ENCODE peak calls at places on chromosomes 16 and 17, in six cellular contexts. B, C, G, I, O and A are unnamed samples.

GRCh38 chr17:33302394-33302793 is 9.3 kb upstream of the ASIC2 start:
- DNase-seq in C (no peak), B (no peak), G (no peak), I (no peak), O (no peak), A (no peak)

GRCh38 chr16:29898135-29898534 is 1.2 kb downstream of the SEZ6L2 start:
- DNase-seq in G (no peak), C (no peak), I (no peak), O (no peak), B (no peak), A (no peak)

GRCh38 chr17:4492762-4493561 is 5.7 kb upstream of the SPNS2 start:
- DNase-seq in I (peak; percentile 61), O (peak; percentile 28), C (peak; percentile 69), G (no peak), B (peak; percentile 64), A (peak; percentile 61)

GRCh38 chr16:89842471-89843408 is 14.5 kb downstream of the SPIRE2 start:
- DNase-seq in B (no peak), I (peak; percentile 87), G (no peak), C (no peak), O (peak; percentile 71), A (no peak)

GRCh38 chr16:71722801-71723536 is 1.5 kb downstream of the PHLPP2 start:
- DNase-seq in C (peak; percentile 70), B (peak; percentile 77), G (no peak), O (peak; percentile 54), I (peak; percentile 68), A (peak; percentile 71)

GRCh38 chr16:89123001-89123830 is 29.6 kb downstream of the ACSF3 start:
- DNase-seq in O (no peak), C (no peak), G (no peak), I (no peak), B (no peak), A (no peak)

GRCh38 chr16:9079430-9079812 is 12.0 kb upstream of the HAPSTR1 start:
- DNase-seq in C (no peak), I (no peak), G (no peak), O (no peak), B (no peak), A (no peak)

GRCh38 chr16:79093554-79093967 is 507.0 kb downstream of the MAF start:
- DNase-seq in G (no peak), C (no peak), O (no peak), B (no peak), I (no peak), A (no peak)

GRCh38 chr17:19672009-19672837 is 23.7 kb downstream of the ALDH3A2 start:
- DNase-seq in I (peak; percentile 94), O (peak; percentile 8), C (no peak), G (no peak), B (no peak), A (no peak)

GRCh38 chr16:70770968-70771552 is 29.9 kb downstream of the VAC14 start:
- DNase-seq in B (peak; percentile 64), C (peak; percentile 81), I (peak; percentile 55), G (no peak), O (peak; percentile 54), A (peak; percentile 67)

GRCh38 chr16:78407191-78407590 is 307.7 kb downstream of the WWOX start:
- DNase-seq in B (no peak), O (peak; percentile 21), I (no peak), C (no peak), G (no peak), A (no peak)

GRCh38 chr17:31072186-31072585 is 22.6 kb upstream of the NF1 start:
- DNase-seq in C (no peak), I (no peak), O (peak; percentile 56), G (no peak), B (no peak), A (no peak)

GRCh38 chr16:79391395-79391794 is 209.1 kb downstream of the MAF start:
- DNase-seq in B (no peak), C (no peak), O (no peak), I (no peak), G (no peak), A (no peak)

GRCh38 chr17:2949469-2950044 is 113.8 kb downstream of the OR1D5 start:
- DNase-seq in O (peak; percentile 49), B (peak; percentile 87), C (no peak), G (no peak), I (no peak), A (no peak)
- TF ChIP-seq BHLHE40 in O (no peak), B (no peak), C (no peak), G (no peak), I (no peak), A (no peak)

GRCh38 chr17:14203392-14203791 is 33.3 kb downstream of the CDRT15 start:
- DNase-seq in B (no peak), O (peak; percentile 8), C (peak; percentile 25), I (no peak), G (no peak), A (no peak)

GRCh38 chr17:14201595-14201994 is 35.1 kb downstream of the CDRT15 start:
- DNase-seq in O (no peak), B (no peak), G (no peak), C (no peak), I (no peak), A (no peak)

GRCh38 chr17:14200354-14200753 is 36.3 kb downstream of the CDRT15 start:
- DNase-seq in O (no peak), I (no peak), B (no peak), C (no peak), G (no peak), A (no peak)

GRCh38 chr17:14202388-14203166 is 34.1 kb downstream of the CDRT15 start:
- DNase-seq in C (no peak), I (no peak), O (no peak), B (no peak), G (no peak), A (no peak)

GRCh38 chr17:14201087-14201486 is 35.6 kb downstream of the CDRT15 start:
- DNase-seq in B (no peak), G (no peak), O (peak; percentile 8), C (no peak), I (no peak), A (no peak)
- TF ChIP-seq BHLHE40 in B (no peak), G (no peak), O (no peak), C (no peak), I (no peak), A (no peak)

GRCh38 chr17:48497103-48497502 is 33.7 kb downstream of the HOXB1 start:
- DNase-seq in I (no peak), G (no peak), C (no peak), O (peak; percentile 89), B (no peak), A (no peak)
- TF ChIP-seq BHLHE40 in I (no peak), G (no peak), C (no peak), O (no peak), B (no peak), A (no peak)

GRCh38 chr16:19288872-19289799 is 3.6 kb downstream of the CLEC19A start:
- DNase-seq in G (no peak), C (no peak), B (no peak), O (no peak), I (no peak), A (no peak)

GRCh38 chr16:19285431-19285830 is at the start of gene CLEC19A:
- DNase-seq in B (no peak), O (no peak), G (no peak), C (no peak), I (no peak), A (no peak)

GRCh38 chr16:19287241-19287640 is 1.7 kb downstream of the CLEC19A start:
- DNase-seq in G (no peak), O (no peak), B (no peak), C (no peak), I (no peak), A (no peak)

GRCh38 chr16:19284207-19284606 is 1.3 kb upstream of the CLEC19A start:
- DNase-seq in I (no peak), B (peak; percentile 58), O (no peak), G (no peak), C (no peak), A (no peak)

DNA sequence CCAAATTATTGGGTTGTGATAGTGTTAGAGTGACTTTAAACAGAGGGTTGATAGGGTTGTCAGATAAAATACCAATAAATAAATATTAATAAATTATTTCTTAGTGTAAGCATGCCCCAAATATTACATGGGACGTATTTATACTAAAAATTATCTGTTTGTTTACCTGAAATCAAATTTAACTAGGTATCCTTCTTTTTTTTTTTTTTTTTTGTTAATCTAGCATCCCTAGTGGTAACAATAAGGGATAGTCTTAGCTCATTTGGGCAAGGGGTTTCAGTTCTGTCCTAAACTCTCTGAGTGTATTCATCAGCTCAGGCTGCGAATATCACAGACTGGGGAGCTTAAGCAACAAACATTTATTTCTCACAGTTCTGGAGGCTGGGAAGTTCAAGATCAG is 1.3 kb downstream of the CLEC19A start:
- DNase-seq in G (no peak), O (no peak), B (no peak), C (no peak), I (no peak), A (no peak)
- TF ChIP-seq BHLHE40 in G (no peak), O (no peak), B (no peak), C (no peak), I (no peak), A (no peak)

DNA sequence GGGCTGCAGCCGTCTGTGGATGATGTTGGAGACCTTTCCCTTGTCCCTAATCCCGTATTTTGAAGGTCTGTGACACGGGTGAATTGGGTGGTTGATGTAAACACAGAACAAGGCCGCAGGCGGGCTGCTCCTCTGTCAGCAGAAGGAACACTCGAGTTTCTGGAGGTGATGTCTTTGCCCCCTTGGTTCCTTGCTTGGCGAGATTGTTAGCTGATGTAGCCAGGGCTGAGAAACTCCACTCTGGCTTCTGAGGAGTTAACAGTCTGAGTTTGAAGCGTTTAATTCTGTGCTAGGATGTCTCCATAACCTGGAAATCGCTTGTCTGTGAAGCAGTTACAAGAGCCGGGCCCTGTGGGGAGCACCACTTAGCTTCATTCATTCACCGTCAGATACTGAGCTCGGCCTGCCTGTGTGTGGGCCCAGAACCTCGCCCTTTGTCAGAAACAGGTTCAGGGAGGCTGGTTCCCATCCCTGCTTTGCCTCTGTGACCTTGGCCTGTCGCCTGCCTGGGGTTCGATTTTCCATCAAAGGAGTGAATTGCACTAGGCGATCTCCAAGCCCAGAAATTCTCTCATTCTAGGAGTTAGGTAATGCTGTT is 1.3 kb downstream of the MAPK8IP3 start:
- DNase-seq in C (peak; percentile 36), I (peak; percentile 41), B (no peak), G (no peak), O (peak; percentile 40), A (no peak)
- TF ChIP-seq BHLHE40 in C (no peak), I (no peak), B (no peak), G (no peak), O (no peak), A (no peak)